ENCODE peak calls at places on chromosome 9, in ten cellular contexts. One of them, this sample, is unnamed.

GRCh38 chr9:120579750-120580590 is at the start of gene CDK5RAP2:
- DNase-seq in T-helper 2 cell: peak
- DNase-seq in iPS-NIHi11: peak
- DNase-seq in SK-N-MC: peak
- DNase-seq in IMR-90: peak
- DNase-seq in cardiac fibroblast: peak
- DNase-seq in CD8-positive, alpha-beta T cell: peak
- DNase-seq in Right ventricle myocardium superior: peak
- DNase-seq in T-helper 1 cell: peak
- DNase-seq in naive thymus-derived CD4-positive, alpha-beta T cell: peak
- DNase-seq in this sample: peak

GRCh38 chr9:87687207-87687606 is 38.7 kb upstream of the CTSL start:
- DNase-seq in T-helper 2 cell: no peak
- DNase-seq in iPS-NIHi11: no peak
- DNase-seq in SK-N-MC: no peak
- DNase-seq in IMR-90: no peak
- DNase-seq in cardiac fibroblast: no peak
- DNase-seq in CD8-positive, alpha-beta T cell: no peak
- DNase-seq in Right ventricle myocardium superior: no peak
- DNase-seq in T-helper 1 cell: no peak
- DNase-seq in naive thymus-derived CD4-positive, alpha-beta T cell: no peak
- DNase-seq in this sample: no peak

GRCh38 chr9:75850459-75851200 is 39.8 kb upstream of the PCSK5 start:
- DNase-seq in T-helper 2 cell: no peak
- DNase-seq in iPS-NIHi11: no peak
- DNase-seq in SK-N-MC: no peak
- DNase-seq in IMR-90: no peak
- DNase-seq in cardiac fibroblast: no peak
- DNase-seq in CD8-positive, alpha-beta T cell: no peak
- DNase-seq in Right ventricle myocardium superior: no peak
- DNase-seq in T-helper 1 cell: no peak
- DNase-seq in naive thymus-derived CD4-positive, alpha-beta T cell: no peak
- DNase-seq in this sample: no peak

GRCh38 chr9:8823131-8823895 is 1023.7 kb upstream of the DMAC1 start:
- DNase-seq in T-helper 2 cell: no peak
- DNase-seq in iPS-NIHi11: no peak
- DNase-seq in SK-N-MC: no peak
- DNase-seq in IMR-90: no peak
- DNase-seq in cardiac fibroblast: no peak
- DNase-seq in CD8-positive, alpha-beta T cell: no peak
- DNase-seq in Right ventricle myocardium superior: no peak
- DNase-seq in T-helper 1 cell: no peak
- DNase-seq in naive thymus-derived CD4-positive, alpha-beta T cell: no peak
- DNase-seq in this sample: no peak

GRCh38 chr9:128575921-128576320 is 23.5 kb downstream of the SPTAN1 start:
- DNase-seq in T-helper 2 cell: no peak
- DNase-seq in iPS-NIHi11: no peak
- DNase-seq in SK-N-MC: no peak
- DNase-seq in IMR-90: no peak
- DNase-seq in cardiac fibroblast: no peak
- DNase-seq in CD8-positive, alpha-beta T cell: no peak
- DNase-seq in Right ventricle myocardium superior: no peak
- DNase-seq in T-helper 1 cell: no peak
- DNase-seq in naive thymus-derived CD4-positive, alpha-beta T cell: no peak
- DNase-seq in this sample: no peak

GRCh38 chr9:5549671-5550650 is 39.6 kb downstream of the PDCD1LG2 start:
- DNase-seq in T-helper 2 cell: no peak
- DNase-seq in iPS-NIHi11: no peak
- DNase-seq in SK-N-MC: no peak
- DNase-seq in IMR-90: peak
- DNase-seq in cardiac fibroblast: peak
- DNase-seq in CD8-positive, alpha-beta T cell: no peak
- DNase-seq in Right ventricle myocardium superior: no peak
- DNase-seq in T-helper 1 cell: no peak
- DNase-seq in naive thymus-derived CD4-positive, alpha-beta T cell: no peak
- DNase-seq in this sample: no peak

GRCh38 chr9:93967020-93967803 is 12.1 kb upstream of the BARX1 start:
- DNase-seq in T-helper 2 cell: no peak
- DNase-seq in iPS-NIHi11: no peak
- DNase-seq in SK-N-MC: no peak
- DNase-seq in IMR-90: no peak
- DNase-seq in cardiac fibroblast: no peak
- DNase-seq in CD8-positive, alpha-beta T cell: no peak
- DNase-seq in Right ventricle myocardium superior: no peak
- DNase-seq in T-helper 1 cell: no peak
- DNase-seq in naive thymus-derived CD4-positive, alpha-beta T cell: no peak
- DNase-seq in this sample: no peak

GRCh38 chr9:91843623-91844111 is 106.4 kb downstream of the ROR2 start:
- DNase-seq in T-helper 2 cell: no peak
- DNase-seq in iPS-NIHi11: no peak
- DNase-seq in SK-N-MC: no peak
- DNase-seq in IMR-90: no peak
- DNase-seq in cardiac fibroblast: no peak
- DNase-seq in CD8-positive, alpha-beta T cell: no peak
- DNase-seq in Right ventricle myocardium superior: peak
- DNase-seq in T-helper 1 cell: no peak
- DNase-seq in naive thymus-derived CD4-positive, alpha-beta T cell: no peak
- DNase-seq in this sample: no peak

GRCh38 chr9:4774209-4774608 is 18.5 kb upstream of the RCL1 start:
- DNase-seq in T-helper 2 cell: no peak
- DNase-seq in iPS-NIHi11: no peak
- DNase-seq in SK-N-MC: no peak
- DNase-seq in IMR-90: no peak
- DNase-seq in cardiac fibroblast: peak
- DNase-seq in CD8-positive, alpha-beta T cell: no peak
- DNase-seq in Right ventricle myocardium superior: no peak
- DNase-seq in T-helper 1 cell: no peak
- DNase-seq in naive thymus-derived CD4-positive, alpha-beta T cell: no peak
- DNase-seq in this sample: no peak

GRCh38 chr9:129828051-129828450 is 4.1 kb upstream of the TOR1A start:
- DNase-seq in T-helper 2 cell: no peak
- DNase-seq in iPS-NIHi11: no peak
- DNase-seq in SK-N-MC: no peak
- DNase-seq in IMR-90: no peak
- DNase-seq in cardiac fibroblast: no peak
- DNase-seq in CD8-positive, alpha-beta T cell: no peak
- DNase-seq in Right ventricle myocardium superior: no peak
- DNase-seq in T-helper 1 cell: no peak
- DNase-seq in naive thymus-derived CD4-positive, alpha-beta T cell: no peak
- DNase-seq in this sample: no peak

GRCh38 chr9:5429873-5430564 is 7.7 kb downstream of the PLGRKT start:
- DNase-seq in T-helper 2 cell: no peak
- DNase-seq in iPS-NIHi11: no peak
- DNase-seq in SK-N-MC: no peak
- DNase-seq in IMR-90: no peak
- DNase-seq in cardiac fibroblast: no peak
- DNase-seq in CD8-positive, alpha-beta T cell: no peak
- DNase-seq in Right ventricle myocardium superior: no peak
- DNase-seq in T-helper 1 cell: no peak
- DNase-seq in naive thymus-derived CD4-positive, alpha-beta T cell: no peak
- DNase-seq in this sample: no peak

GRCh38 chr9:126516936-126517750 is 96.6 kb upstream of the LMX1B start:
- DNase-seq in T-helper 2 cell: no peak
- DNase-seq in iPS-NIHi11: peak
- DNase-seq in SK-N-MC: no peak
- DNase-seq in IMR-90: peak
- DNase-seq in cardiac fibroblast: peak
- DNase-seq in CD8-positive, alpha-beta T cell: no peak
- DNase-seq in Right ventricle myocardium superior: peak
- DNase-seq in T-helper 1 cell: no peak
- DNase-seq in naive thymus-derived CD4-positive, alpha-beta T cell: no peak
- DNase-seq in this sample: peak

GRCh38 chr9:137172907-137173794 is 1.3 kb upstream of the TMEM210 start:
- DNase-seq in T-helper 2 cell: no peak
- DNase-seq in iPS-NIHi11: no peak
- DNase-seq in SK-N-MC: no peak
- DNase-seq in IMR-90: no peak
- DNase-seq in cardiac fibroblast: no peak
- DNase-seq in CD8-positive, alpha-beta T cell: no peak
- DNase-seq in Right ventricle myocardium superior: no peak
- DNase-seq in T-helper 1 cell: no peak
- DNase-seq in naive thymus-derived CD4-positive, alpha-beta T cell: no peak
- DNase-seq in this sample: no peak

GRCh38 chr9:68844623-68845612 is 139.9 kb downstream of the PIP5K1B start:
- DNase-seq in T-helper 2 cell: no peak
- DNase-seq in iPS-NIHi11: peak
- DNase-seq in SK-N-MC: no peak
- DNase-seq in IMR-90: peak
- DNase-seq in cardiac fibroblast: peak
- DNase-seq in CD8-positive, alpha-beta T cell: peak
- DNase-seq in Right ventricle myocardium superior: peak
- DNase-seq in T-helper 1 cell: no peak
- DNase-seq in naive thymus-derived CD4-positive, alpha-beta T cell: no peak
- DNase-seq in this sample: peak

GRCh38 chr9:99264070-99264469 is 42.0 kb downstream of the SEC61B start:
- DNase-seq in T-helper 2 cell: no peak
- DNase-seq in iPS-NIHi11: peak
- DNase-seq in SK-N-MC: no peak
- DNase-seq in IMR-90: no peak
- DNase-seq in cardiac fibroblast: peak
- DNase-seq in CD8-positive, alpha-beta T cell: no peak
- DNase-seq in Right ventricle myocardium superior: no peak
- DNase-seq in T-helper 1 cell: no peak
- DNase-seq in naive thymus-derived CD4-positive, alpha-beta T cell: no peak
- DNase-seq in this sample: no peak

GRCh38 chr9:114386886-114387677 is 700 bp downstream of the AKNA start:
- DNase-seq in T-helper 2 cell: no peak
- DNase-seq in iPS-NIHi11: no peak
- DNase-seq in SK-N-MC: no peak
- DNase-seq in IMR-90: peak
- DNase-seq in cardiac fibroblast: peak
- DNase-seq in CD8-positive, alpha-beta T cell: peak
- DNase-seq in Right ventricle myocardium superior: peak
- DNase-seq in T-helper 1 cell: no peak
- DNase-seq in naive thymus-derived CD4-positive, alpha-beta T cell: no peak
- DNase-seq in this sample: no peak

GRCh38 chr9:74499111-74499601 is 2.0 kb downstream of the RORB start:
- DNase-seq in T-helper 2 cell: no peak
- DNase-seq in iPS-NIHi11: no peak
- DNase-seq in SK-N-MC: no peak
- DNase-seq in IMR-90: no peak
- DNase-seq in cardiac fibroblast: no peak
- DNase-seq in CD8-positive, alpha-beta T cell: no peak
- DNase-seq in Right ventricle myocardium superior: no peak
- DNase-seq in T-helper 1 cell: no peak
- DNase-seq in naive thymus-derived CD4-positive, alpha-beta T cell: no peak
- DNase-seq in this sample: no peak

GRCh38 chr9:86940774-86941173 is 6.5 kb downstream of the GAS1 start:
- DNase-seq in T-helper 2 cell: no peak
- DNase-seq in iPS-NIHi11: peak
- DNase-seq in SK-N-MC: no peak
- DNase-seq in IMR-90: no peak
- DNase-seq in cardiac fibroblast: no peak
- DNase-seq in CD8-positive, alpha-beta T cell: no peak
- DNase-seq in Right ventricle myocardium superior: no peak
- DNase-seq in T-helper 1 cell: no peak
- DNase-seq in naive thymus-derived CD4-positive, alpha-beta T cell: no peak
- DNase-seq in this sample: no peak

GRCh38 chr9:114988962-114989599 is 58.7 kb upstream of the TNFSF8 start:
- DNase-seq in T-helper 2 cell: no peak
- DNase-seq in iPS-NIHi11: no peak
- DNase-seq in SK-N-MC: no peak
- DNase-seq in IMR-90: no peak
- DNase-seq in cardiac fibroblast: peak
- DNase-seq in CD8-positive, alpha-beta T cell: no peak
- DNase-seq in Right ventricle myocardium superior: no peak
- DNase-seq in T-helper 1 cell: no peak
- DNase-seq in naive thymus-derived CD4-positive, alpha-beta T cell: no peak
- DNase-seq in this sample: no peak

GRCh38 chr9:98488578-98489312 is 220.0 kb downstream of the GABBR2 start:
- DNase-seq in T-helper 2 cell: no peak
- DNase-seq in iPS-NIHi11: peak
- DNase-seq in SK-N-MC: no peak
- DNase-seq in IMR-90: peak
- DNase-seq in cardiac fibroblast: peak
- DNase-seq in CD8-positive, alpha-beta T cell: no peak
- DNase-seq in Right ventricle myocardium superior: no peak
- DNase-seq in T-helper 1 cell: no peak
- DNase-seq in naive thymus-derived CD4-positive, alpha-beta T cell: no peak
- DNase-seq in this sample: no peak

GRCh38 chr9:92607773-92608172 is 62.2 kb downstream of the IPPK start:
- DNase-seq in T-helper 2 cell: no peak
- DNase-seq in iPS-NIHi11: no peak
- DNase-seq in SK-N-MC: peak
- DNase-seq in IMR-90: peak
- DNase-seq in cardiac fibroblast: peak
- DNase-seq in CD8-positive, alpha-beta T cell: no peak
- DNase-seq in Right ventricle myocardium superior: no peak
- DNase-seq in T-helper 1 cell: no peak
- DNase-seq in naive thymus-derived CD4-positive, alpha-beta T cell: no peak
- DNase-seq in this sample: no peak

This sample was measured in naive B cell.